ENCODE peak calls at places on chromosomes 6 and 20, in six cellular contexts. P, S, F, N, Z and Y are unnamed samples.
A peak's percentile ranks its signal among the peaks of the same experiment; 100 is the strongest.

GRCh38 chr6:42742116-42742894 is 3.6 kb downstream of the TBCC start:
- DNase-seq in P (no peak), S (peak; percentile 49), F (no peak), N (no peak), Z (peak; percentile 75), Y (no peak)

GRCh38 chr6:146950351-146950835 is 253.8 kb upstream of the STXBP5 start:
- DNase-seq in P (peak; percentile 50), S (no peak), F (no peak), N (peak; percentile 7), Z (peak; percentile 57), Y (no peak)

GRCh38 chr6:35007016-35007415 is 118.0 kb downstream of the ANKS1A start:
- DNase-seq in P (no peak), S (no peak), F (no peak), N (no peak), Z (no peak), Y (no peak)

GRCh38 chr6:148530394-148530923 is 187.8 kb downstream of the SASH1 start:
- DNase-seq in P (no peak), S (no peak), F (no peak), N (no peak), Z (peak; percentile 87), Y (no peak)

GRCh38 chr20:728022-728944 is 40.0 kb downstream of the SLC52A3 start:
- DNase-seq in P (peak; percentile 53), S (no peak), F (peak; percentile 20), N (peak; percentile 22), Z (peak; percentile 48), Y (peak; percentile 55)

GRCh38 chr20:25005220-25005619 is 12.7 kb upstream of the APMAP start:
- DNase-seq in P (peak; percentile 48), S (no peak), F (no peak), N (peak; percentile 40), Z (no peak), Y (no peak)

GRCh38 chr6:26389349-26389799 is 6.5 kb downstream of the BTN2A2 start:
- DNase-seq in P (no peak), S (no peak), F (no peak), N (no peak), Z (no peak), Y (no peak)

GRCh38 chr20:20184149-20184548 is 131.8 kb downstream of the CFAP61 start:
- DNase-seq in P (no peak), S (no peak), F (no peak), N (no peak), Z (no peak), Y (no peak)

GRCh38 chr6:7502743-7503142 is 38.7 kb upstream of the DSP start:
- DNase-seq in P (no peak), S (no peak), F (no peak), N (no peak), Z (no peak), Y (no peak)

GRCh38 chr6:17470953-17471335 is 77.5 kb downstream of the CAP2 start:
- DNase-seq in P (no peak), S (no peak), F (peak; percentile 49), N (no peak), Z (no peak), Y (no peak)

GRCh38 chr6:15062311-15063252 is 183.3 kb upstream of the JARID2 start:
- DNase-seq in P (no peak), S (peak; percentile 100), F (peak; percentile 74), N (no peak), Z (no peak), Y (no peak)

GRCh38 chr20:11001767-11002540 is 328.2 kb upstream of the JAG1 start:
- DNase-seq in P (no peak), S (peak; percentile 99), F (peak; percentile 50), N (no peak), Z (peak; percentile 71), Y (no peak)

GRCh38 chr20:51446656-51447055 is 95.9 kb downstream of the NFATC2 start:
- DNase-seq in P (peak; percentile 58), S (peak; percentile 75), F (no peak), N (peak; percentile 36), Z (peak; percentile 92), Y (no peak)

GRCh38 chr6:121260651-121261102 is 73.6 kb downstream of the TBC1D32 start:
- DNase-seq in P (no peak), S (peak; percentile 1), F (no peak), N (no peak), Z (peak; percentile 26), Y (no peak)

GRCh38 chr6:140857734-140858380 is 1274.9 kb upstream of the GJE1 start:
- DNase-seq in P (no peak), S (peak; percentile 70), F (no peak), N (no peak), Z (peak; percentile 89), Y (no peak)

GRCh38 chr6:131819507-131820228 is 11.8 kb downstream of the ENPP1 start:
- DNase-seq in P (no peak), S (peak; percentile 11), F (no peak), N (no peak), Z (no peak), Y (no peak)

GRCh38 chr20:59939052-59939878 is 840 bp downstream of the PPP1R3D start:
- DNase-seq in P (peak; percentile 49), S (no peak), F (peak; percentile 20), N (no peak), Z (no peak), Y (peak; percentile 56)

GRCh38 chr6:64230530-64230929 is 594.9 kb downstream of the PHF3 start:
- DNase-seq in P (no peak), S (no peak), F (no peak), N (no peak), Z (no peak), Y (no peak)

GRCh38 chr6:90319044-90319443 is 22.4 kb upstream of the BACH2 start:
- DNase-seq in P (no peak), S (no peak), F (no peak), N (no peak), Z (no peak), Y (no peak)

GRCh38 chr6:90311569-90311968 is 14.9 kb upstream of the BACH2 start:
- DNase-seq in P (no peak), S (no peak), F (no peak), N (no peak), Z (no peak), Y (no peak)

GRCh38 chr6:90314516-90314915 is 17.9 kb upstream of the BACH2 start:
- DNase-seq in P (no peak), S (no peak), F (no peak), N (no peak), Z (no peak), Y (no peak)

GRCh38 chr6:90319979-90320667 is 23.5 kb upstream of the BACH2 start:
- DNase-seq in P (no peak), S (no peak), F (no peak), N (no peak), Z (no peak), Y (no peak)

GRCh38 chr6:90315354-90315960 is 18.8 kb upstream of the BACH2 start:
- DNase-seq in P (peak; percentile 50), S (no peak), F (no peak), N (no peak), Z (no peak), Y (no peak)
- H3K4me3 ChIP-seq in P (no peak overlapping the region), S (no peak overlapping the region), F (no peak overlapping the region), N (no peak overlapping the region), Z (no peak overlapping the region), Y (no peak overlapping the region)

GRCh38 chr20:33566781-33567603 is 77.1 kb downstream of the CBFA2T2 start:
- DNase-seq in P (no peak), S (no peak), F (no peak), N (no peak), Z (no peak), Y (no peak)
- H3K4me1 ChIP-seq in P (peaks cover 4% of the 10 kb centered on the region), S (peaks cover 26% of the 10 kb centered on the region), F (peaks cover 26% of the 10 kb centered on the region), N (peaks cover 37% of the 10 kb centered on the region), Z (peaks cover 5% of the 10 kb centered on the region), Y (peaks cover 28% of the 10 kb centered on the region)

GRCh38 chr20:53579581-53580375 is 13.9 kb downstream of the ZNF217 start:
- DNase-seq in P (peak; percentile 56), S (peak; percentile 80), F (no peak), N (peak; percentile 38), Z (peak; percentile 59), Y (peak; percentile 42)
- H3K4me3 ChIP-seq in P (peak overlapping the region; percentile 13), S (no peak overlapping the region), F (no peak overlapping the region), N (peak overlapping the region; percentile 10), Z (no peak overlapping the region), Y (peak overlapping the region; percentile 37)

GRCh38 chr6:41714556-41715273 is 20.7 kb downstream of the TFEB start:
- DNase-seq in P (no peak), S (no peak), F (no peak), N (no peak), Z (no peak), Y (no peak)
- H3K4me1 ChIP-seq in P (peaks cover 27% of the 10 kb centered on the region), S (peaks cover 66% of the 10 kb centered on the region), F (peaks cover 100% of the 10 kb centered on the region), N (peaks cover 40% of the 10 kb centered on the region), Z (no peaks in the 10 kb centered on the region), Y (peaks cover 51% of the 10 kb centered on the region)

GRCh38 chr6:3204921-3205320 is 22.5 kb downstream of the TUBB2B start:
- DNase-seq in P (no peak), S (no peak), F (no peak), N (no peak), Z (no peak), Y (no peak)
- H3K4me3 ChIP-seq in P (no peak overlapping the region), S (no peak overlapping the region), F (no peak overlapping the region), N (no peak overlapping the region), Z (no peak overlapping the region), Y (no peak overlapping the region)